ENCODE peak calls at places on chromosome 17, in seven cellular contexts. V is naive thymus-derived CD8-positive, alpha-beta T cell; T is stimulated activated CD4-positive, alpha-beta T cell treated with anti-CD3 and anti-CD28 coated beads, Interleukin-4, amount 100 ng/mL, for 24 hours; M is AML-193; I is tibial nerve; K is fibroblast of pulmonary artery; Z is memory B cell. A is an unnamed sample.

GRCh38 chr17:41176744-41177387 is 1.2 kb downstream of the KRTAP4-2 start:
- DNase-seq in V (no peak), T (no peak), M (no peak), I (no peak), K (no peak), Z (no peak), A (no peak)

GRCh38 chr17:29929006-29929543 is 953 bp downstream of the SSH2 start:
- DNase-seq in V (no peak), T (no peak), M (no peak), I (no peak), K (peak), Z (no peak), A (peak)

GRCh38 chr17:65191805-65192740 is 54.9 kb downstream of the RGS9 start:
- DNase-seq in V (no peak), T (peak), M (no peak), I (no peak), K (peak), Z (no peak), A (peak)

GRCh38 chr17:31373150-31374082 is 18.1 kb upstream of the RAB11FIP4 start:
- DNase-seq in V (no peak), T (peak), M (peak), I (no peak), K (peak), Z (no peak), A (no peak)

GRCh38 chr17:40339068-40339699 is 25.4 kb downstream of the GJD3 start:
- DNase-seq in V (no peak), T (no peak), M (no peak), I (no peak), K (no peak), Z (no peak), A (no peak)

GRCh38 chr17:65320856-65321255 is 183.7 kb downstream of the RGS9 start:
- DNase-seq in V (no peak), T (no peak), M (no peak), I (no peak), K (no peak), Z (no peak), A (no peak)

GRCh38 chr17:49387374-49388289 is 25.6 kb upstream of the ZNF652 start:
- DNase-seq in V (no peak), T (peak), M (no peak), I (no peak), K (no peak), Z (no peak), A (no peak)

GRCh38 chr17:48241131-48241591 is 133.6 kb downstream of the SNX11 start:
- DNase-seq in V (no peak), T (peak), M (peak), I (no peak), K (peak), Z (no peak), A (peak)

GRCh38 chr17:42889809-42890208 is 10.8 kb upstream of the G6PC1 start:
- DNase-seq in V (no peak), T (no peak), M (no peak), I (no peak), K (no peak), Z (no peak), A (no peak)